ENCODE peak calls at places on chromosomes 16 and 17, in eight cellular contexts. S is GM23248, G is SK-N-SH, U is tibial nerve, K is aorta, L is DND-41, T is OCI-LY7, C is K562. Y is an unnamed sample.

GRCh38 chr17:3027786-3028532 is 35.4 kb downstream of the OR1D5 start:
- DNase-seq in S (no peak), K (peak), C (no peak), L (no peak), T (no peak), U (no peak), G (no peak), Y (no peak)

GRCh38 chr16:67948015-67948414 is 4.1 kb upstream of the LCAT start:
- DNase-seq in K (no peak), C (no peak), G (no peak), S (no peak), L (no peak), U (no peak), T (no peak), Y (no peak)

GRCh38 chr16:38941-39892 is 14.2 kb downstream of the POLR3K start:
- DNase-seq in G (no peak), C (peak), K (no peak), S (no peak), U (no peak), L (peak), T (peak), Y (peak)

GRCh38 chr17:33444731-33445130 is 151.6 kb upstream of the ASIC2 start:
- DNase-seq in S (no peak), L (no peak), C (no peak), U (no peak), G (no peak), K (no peak), T (no peak), Y (no peak)

GRCh38 chr17:27746881-27747280 is 53.4 kb downstream of the NOS2 start:
- DNase-seq in G (no peak), U (no peak), S (no peak), T (no peak), K (no peak), C (no peak), L (no peak), Y (no peak)

GRCh38 chr16:31352344-31353115 is 2.4 kb upstream of the ITGAX start:
- DNase-seq in T (peak), C (no peak), L (no peak), S (no peak), G (no peak), U (no peak), K (no peak), Y (peak)

GRCh38 chr16:4293822-4294457 is 21.1 kb upstream of the TFAP4 start:
- DNase-seq in S (peak), C (no peak), T (no peak), G (peak), L (no peak), U (no peak), K (peak), Y (no peak)

GRCh38 chr17:10021239-10021638 is 116.2 kb upstream of the RCVRN start:
- DNase-seq in S (no peak), K (peak), T (no peak), G (no peak), L (peak), U (peak), C (no peak), Y (no peak)

GRCh38 chr16:84628226-84628731 is 10.4 kb upstream of the COTL1 start:
- DNase-seq in L (no peak), T (peak), U (no peak), C (no peak), K (no peak), S (no peak), G (no peak), Y (no peak)
- H3K4me3 ChIP-seq in L (no peak), T (peak), U (no peak), C (no peak), K (no peak), S (no peak), G (no peak), Y (no peak)

GRCh38 chr17:77392376-77393273 is 251.9 kb downstream of the SEC14L1 start:
- DNase-seq in L (no peak), S (peak), K (no peak), T (no peak), G (peak), U (no peak), C (peak), Y (no peak)
- H3K4me3 ChIP-seq in L (no peak), S (peak), K (no peak), T (no peak), G (no peak), U (no peak), C (no peak), Y (no peak)

GRCh38 chr17:47982091-47982617 is 11.2 kb downstream of the CDK5RAP3 start:
- DNase-seq in T (no peak), U (no peak), L (no peak), G (peak), C (peak), K (no peak), S (no peak), Y (no peak)
- H3K4me3 ChIP-seq in T (no peak), U (no peak), L (no peak), G (no peak), C (no peak), K (no peak), S (no peak), Y (no peak)

GRCh38 chr16:23147666-23148065 is 1.6 kb downstream of the USP31 start:
- DNase-seq in S (no peak), C (no peak), L (no peak), G (no peak), K (no peak), T (no peak), U (no peak), Y (no peak)

GRCh38 chr16:23146877-23147601 is 2.2 kb downstream of the USP31 start:
- DNase-seq in L (no peak), G (no peak), C (no peak), S (no peak), T (no peak), K (no peak), U (no peak), Y (no peak)

GRCh38 chr16:23143391-23143790 is 5.9 kb downstream of the USP31 start:
- DNase-seq in U (no peak), G (no peak), S (no peak), C (no peak), L (no peak), K (no peak), T (no peak), Y (no peak)

GRCh38 chr16:23145186-23145585 is 4.1 kb downstream of the USP31 start:
- DNase-seq in K (no peak), S (no peak), G (no peak), T (no peak), L (no peak), C (no peak), U (no peak), Y (no peak)

DNA sequence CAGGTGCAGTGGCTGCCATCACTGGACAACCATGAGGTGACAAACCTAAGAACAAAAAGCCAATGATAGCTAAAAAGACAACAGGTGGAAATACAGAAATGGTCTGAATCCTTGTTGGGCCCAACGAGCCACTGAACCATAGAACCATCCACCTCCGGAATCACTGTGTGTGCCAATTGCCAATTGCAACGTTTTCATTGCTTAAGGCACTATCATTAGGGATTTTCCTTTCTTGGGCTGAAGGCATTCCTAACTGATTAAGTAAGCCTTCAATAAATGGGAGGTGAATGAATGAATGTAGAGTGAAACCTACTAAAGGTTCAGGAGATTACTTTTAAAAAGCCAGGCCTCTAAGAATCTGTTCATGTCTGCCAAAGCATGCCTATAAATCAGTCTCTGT is 3.6 kb downstream of the USP31 start:
- DNase-seq in L (no peak), T (no peak), S (peak), C (no peak), G (no peak), U (no peak), K (no peak), Y (no peak)
- H3K4me3 ChIP-seq in L (no peak), T (no peak), S (no peak), C (no peak), G (no peak), U (no peak), K (no peak), Y (no peak)

DNA sequence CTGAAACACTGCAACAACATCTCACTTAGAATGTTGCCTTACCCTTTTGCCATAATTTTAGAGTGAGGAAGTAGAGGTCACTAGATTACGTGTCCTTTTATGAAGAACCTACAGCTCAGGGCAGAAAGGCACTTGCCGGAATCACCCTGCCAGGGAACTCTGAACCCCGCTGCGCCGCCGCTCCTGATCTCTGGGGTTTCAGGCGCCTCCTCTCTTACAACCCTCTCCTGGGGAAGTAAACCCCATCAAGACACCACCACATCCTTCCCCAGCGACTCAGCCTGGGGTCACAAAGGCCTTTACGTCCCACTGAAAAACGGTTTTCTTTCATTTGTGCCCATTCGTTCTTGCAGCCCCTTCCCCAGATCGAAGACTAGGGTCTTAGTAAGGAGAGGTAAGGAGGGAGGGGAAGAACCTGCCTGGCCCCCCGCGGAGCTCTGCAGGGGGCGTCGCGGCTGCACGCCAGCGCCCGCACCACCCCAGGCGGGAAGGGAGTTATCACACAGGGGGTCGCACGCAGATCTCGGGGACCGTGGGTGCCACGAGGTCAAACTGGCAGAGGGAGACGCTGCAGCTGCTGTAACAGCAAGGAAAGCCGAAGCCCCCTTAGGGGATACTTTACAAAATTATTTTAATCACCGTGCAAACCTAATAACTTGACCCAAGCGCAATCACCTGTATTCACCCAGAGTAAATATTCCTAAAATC is 1.0 kb upstream of the HLF start:
- DNase-seq in T (no peak), S (no peak), K (no peak), U (no peak), G (peak), L (no peak), C (no peak), Y (no peak)
- H3K4me3 ChIP-seq in T (no peak), S (no peak), K (peak), U (peak), G (peak), L (no peak), C (no peak), Y (no peak)

GRCh38 chr17:38415250-38416194 is 12.7 kb upstream of the ARHGAP23 start:
- DNase-seq in L (peak), G (no peak), T (peak), S (peak), K (no peak), C (no peak), U (no peak), Y (peak)

GRCh38 chr17:38404174-38404943 is 23.9 kb upstream of the ARHGAP23 start:
- DNase-seq in K (peak), G (no peak), C (no peak), T (no peak), S (no peak), U (no peak), L (no peak), Y (no peak)

GRCh38 chr17:38405654-38406053 is 22.6 kb upstream of the ARHGAP23 start:
- DNase-seq in L (no peak), K (peak), T (no peak), U (no peak), G (no peak), S (no peak), C (no peak), Y (no peak)

DNA sequence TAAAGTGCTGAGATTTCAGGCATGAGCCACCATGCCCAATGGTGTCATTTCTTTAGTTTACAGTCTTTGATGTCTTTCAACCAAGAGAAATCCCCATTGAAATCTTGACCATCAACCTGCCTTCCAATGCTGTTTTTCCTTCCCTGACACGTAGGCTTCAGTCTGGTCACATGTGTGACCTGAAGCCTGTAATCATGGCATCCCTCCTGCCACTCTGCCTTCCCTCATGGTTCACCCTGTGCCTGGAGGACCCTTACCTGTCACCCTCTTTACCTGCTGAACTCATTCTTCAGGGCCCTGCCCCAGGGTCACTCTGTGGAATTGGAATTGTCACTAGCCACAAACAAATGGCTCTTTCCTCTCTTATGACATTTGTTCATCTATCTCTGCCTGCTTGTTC is 18.1 kb upstream of the ARHGAP23 start:
- DNase-seq in G (no peak), L (no peak), C (no peak), T (no peak), K (no peak), U (no peak), S (no peak), Y (no peak)
- H3K4me3 ChIP-seq in G (no peak), L (no peak), C (no peak), T (no peak), K (no peak), U (no peak), S (no peak), Y (no peak)

DNA sequence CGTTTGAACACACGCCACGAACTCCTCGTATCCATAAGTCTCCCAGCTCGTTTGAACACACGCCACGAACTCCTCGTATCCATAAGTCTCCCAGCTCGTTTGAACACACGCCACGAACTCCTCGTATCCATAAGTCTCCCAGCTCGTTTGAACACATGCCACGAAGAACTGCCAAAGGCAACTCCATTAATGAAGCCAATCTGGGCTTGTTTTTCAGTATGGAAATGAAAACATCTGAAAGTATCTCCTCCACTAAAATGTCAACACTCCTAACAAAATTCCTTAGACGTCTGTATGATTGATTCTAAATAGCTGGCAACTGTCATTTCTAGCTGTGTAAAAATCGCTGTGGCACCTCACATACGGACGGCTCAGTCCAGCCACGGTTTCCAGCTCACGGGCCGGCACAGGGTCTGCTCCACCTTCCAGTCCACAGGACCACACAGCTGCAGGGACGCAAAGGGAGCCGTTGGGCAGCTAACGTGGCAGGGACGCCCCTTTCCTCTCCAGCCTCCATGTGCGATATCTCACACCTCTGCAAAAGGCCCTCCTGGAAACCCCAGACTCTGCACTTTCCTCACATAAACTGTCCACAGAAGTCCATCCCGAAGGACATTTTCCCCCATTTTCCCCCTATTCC is 67.1 kb upstream of the METRNL start:
- DNase-seq in L (no peak), G (peak), S (no peak), K (no peak), C (no peak), U (no peak), T (no peak), Y (no peak)
- H3K4me3 ChIP-seq in L (no peak), G (no peak), S (no peak), K (no peak), C (no peak), U (no peak), T (no peak), Y (no peak)

DNA sequence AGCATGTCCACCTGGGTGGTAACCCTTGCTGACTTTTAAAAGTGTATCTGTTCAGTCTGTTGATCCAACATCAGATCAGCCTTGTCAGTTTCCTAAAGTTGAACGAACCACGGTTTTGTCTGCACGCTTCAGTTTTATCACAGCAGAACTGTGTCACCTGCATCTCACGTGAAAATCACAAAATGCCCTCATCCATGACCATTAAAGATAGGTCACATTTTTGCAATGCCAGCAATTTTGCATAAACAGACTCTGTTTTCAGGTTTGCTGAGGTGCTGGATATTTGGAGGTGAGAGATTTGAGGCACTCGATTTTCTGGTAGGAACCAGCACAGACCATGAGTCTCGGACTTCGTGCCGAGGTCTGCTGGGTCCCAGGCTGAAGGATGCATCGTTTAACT is 3.0 kb downstream of the METRNL start:
- DNase-seq in C (no peak), T (peak), G (no peak), U (no peak), L (no peak), K (no peak), S (no peak), Y (no peak)
- H3K4me3 ChIP-seq in C (no peak), T (no peak), G (no peak), U (peak), L (no peak), K (no peak), S (peak), Y (no peak)

Y was measured in GM06990.